ENCODE peak calls at places on chromosomes 12 and 14, in five cellular contexts. J is GM12892, P is HCT116, X is esophagus muscularis mucosa, T is GM12891. A is an unnamed sample.

GRCh38 chr12:27861428-27862167 is 81.6 kb upstream of the MANSC4 start:
- DNase-seq in J (no peak), P (no peak), X (peak), T (no peak), A (no peak)

GRCh38 chr12:118103601-118104382 is at the start of gene VSIG10:
- DNase-seq in J (peak), P (no peak), X (no peak), T (peak), A (peak)

GRCh38 chr12:114936148-114937099 is 252.4 kb upstream of the TBX3 start:
- DNase-seq in J (no peak), P (no peak), X (no peak), T (no peak), A (no peak)

GRCh38 chr14:77372304-77372841 is 4.5 kb downstream of the TMED8 start:
- DNase-seq in J (no peak), P (no peak), X (no peak), T (no peak), A (no peak)

GRCh38 chr12:62252576-62252975 is 7.6 kb upstream of the USP15 start:
- DNase-seq in J (no peak), P (no peak), X (no peak), T (no peak), A (no peak)

GRCh38 chr12:4112734-4113396 is 160.7 kb upstream of the CCND2 start:
- DNase-seq in J (no peak), P (no peak), X (no peak), T (no peak), A (no peak)

GRCh38 chr14:92217956-92218355 is 96.2 kb downstream of the CPSF2 start:
- DNase-seq in J (no peak), P (no peak), X (no peak), T (no peak), A (no peak)

GRCh38 chr12:115000038-115000437 is 316.1 kb upstream of the TBX3 start:
- DNase-seq in J (no peak), P (peak), X (no peak), T (no peak), A (no peak)

GRCh38 chr12:293199-293598 is 30.6 kb upstream of the SLC6A13 start:
- DNase-seq in J (no peak), P (no peak), X (no peak), T (no peak), A (no peak)

GRCh38 chr12:76256341-76256740 is 91.9 kb downstream of the BBS10 start:
- DNase-seq in J (no peak), P (no peak), X (no peak), T (no peak), A (no peak)

GRCh38 chr12:76259071-76259470 is 89.1 kb downstream of the BBS10 start:
- DNase-seq in J (no peak), P (no peak), X (no peak), T (no peak), A (no peak)

GRCh38 chr12:76260390-76260748 is 87.8 kb downstream of the BBS10 start:
- DNase-seq in J (no peak), P (no peak), X (no peak), T (no peak), A (peak)

GRCh38 chr12:76256904-76257303 is 91.3 kb downstream of the BBS10 start:
- DNase-seq in J (no peak), P (no peak), X (no peak), T (no peak), A (no peak)

GRCh38 chr12:76259660-76260389 is 88.4 kb downstream of the BBS10 start:
- DNase-seq in J (no peak), P (no peak), X (no peak), T (no peak), A (peak)
- TF ChIP-seq POLR2A in J (no peak), P (no peak), X (no peak), T (no peak), A (no peak)

GRCh38 chr12:9699269-9699897 is 29.9 kb downstream of the CLEC2D start:
- DNase-seq in J (no peak), P (no peak), X (no peak), T (no peak), A (no peak)
- TF ChIP-seq POLR2AphosphoS5 in J (peak), P (no peak), X (no peak), T (no peak), A (no peak)

DNA sequence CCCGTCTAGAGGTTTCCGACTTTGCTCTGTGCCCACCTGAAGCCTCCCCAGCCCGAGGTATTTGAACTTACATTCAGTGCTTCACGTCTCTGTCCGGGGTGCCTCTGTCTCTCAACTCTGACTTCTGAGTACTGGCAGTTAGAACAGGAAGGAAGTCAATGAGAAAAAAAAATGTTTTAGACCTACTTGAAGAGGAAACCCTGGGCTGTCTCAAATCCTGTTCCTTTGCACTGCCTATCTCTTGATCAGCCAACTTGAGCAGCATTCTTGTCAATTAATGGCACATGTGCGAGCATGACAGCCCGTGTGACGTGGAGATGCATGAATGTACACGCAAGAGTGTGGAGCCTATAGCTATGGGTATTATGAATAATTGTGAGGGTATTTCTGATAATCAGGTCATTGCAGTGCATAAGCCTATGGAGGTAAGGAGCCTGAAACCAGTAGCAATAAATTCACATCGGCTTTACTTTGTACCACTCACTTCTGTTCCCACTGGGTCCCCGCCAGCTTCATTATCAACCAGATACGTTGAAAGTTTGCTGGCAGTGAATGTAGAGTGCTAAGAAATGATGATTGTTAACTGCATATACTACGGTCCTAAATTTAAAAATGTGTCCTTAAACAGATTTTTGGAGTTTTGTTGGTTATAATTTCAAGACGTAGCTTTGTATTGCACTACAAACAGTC is at the start of gene ARHGDIB:
- DNase-seq in J (no peak), P (no peak), X (no peak), T (no peak), A (peak)
- TF ChIP-seq POLR2A in J (peak), P (no peak), X (no peak), T (peak), A (peak)

DNA sequence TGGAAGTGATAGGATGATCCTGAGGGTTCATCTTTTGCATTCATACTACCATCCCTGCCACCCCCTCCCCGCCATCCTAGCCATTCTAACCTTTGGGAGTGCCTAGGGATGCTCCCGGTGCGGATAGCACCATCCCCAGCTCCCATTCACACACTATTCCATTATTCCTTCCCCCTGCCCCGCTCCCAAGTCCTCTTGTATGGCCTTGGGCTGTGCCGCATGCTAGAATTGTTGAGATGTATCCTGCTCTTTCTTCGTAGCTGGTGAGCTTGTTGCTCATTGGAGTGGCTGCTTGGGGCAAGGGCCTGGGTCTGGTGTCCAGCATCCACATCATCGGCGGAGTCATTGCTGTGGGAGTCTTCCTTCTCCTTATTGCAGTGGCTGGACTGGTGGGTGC is 644 bp downstream of the TSPAN31 start:
- DNase-seq in J (no peak), P (no peak), X (no peak), T (no peak), A (no peak)
- TF ChIP-seq POLR2AphosphoS5 in J (peak), P (peak), X (no peak), T (peak), A (no peak)

GRCh38 chr14:104865069-104865630 is at the start of gene CEP170B:
- DNase-seq in J (peak), P (no peak), X (no peak), T (peak), A (peak)

GRCh38 chr14:104864267-104865068 is 600 bp upstream of the CEP170B start:
- DNase-seq in J (peak), P (peak), X (no peak), T (no peak), A (peak)

GRCh38 chr14:104866451-104867370 is 1.6 kb downstream of the CEP170B start:
- DNase-seq in J (no peak), P (no peak), X (no peak), T (no peak), A (no peak)

GRCh38 chr14:104867371-104868059 is 2.4 kb downstream of the CEP170B start:
- DNase-seq in J (no peak), P (no peak), X (no peak), T (no peak), A (no peak)

GRCh38 chr14:104865631-104866441 is 768 bp downstream of the CEP170B start:
- DNase-seq in J (peak), P (peak), X (no peak), T (no peak), A (peak)
- TF ChIP-seq POLR2A in J (no peak), P (no peak), X (no peak), T (no peak), A (peak)

GRCh38 chr12:132582058-132582420 is 28.3 kb downstream of the LRCOL1 start:
- DNase-seq in J (no peak), P (no peak), X (no peak), T (no peak), A (no peak)
- TF ChIP-seq POLR2AphosphoS5 in J (no peak), P (no peak), X (peak), T (no peak), A (no peak)